ENCODE peak calls at places on chromosomes 11 and 22, in ten cellular contexts. One of them, this sample, is unnamed.

GRCh38 chr11:115503083-115503885 is 931 bp downstream of the CADM1 start:
- DNase-seq in aorta: peak; percentile 66
- DNase-seq in CD8-positive, alpha-beta memory T cell: peak; percentile 20
- DNase-seq in keratinocyte: no peak
- DNase-seq in tibial nerve: peak; percentile 28
- DNase-seq in tibial artery: peak; percentile 73
- DNase-seq in body of pancreas: peak; percentile 66
- DNase-seq in A549: peak; percentile 21
- DNase-seq in BE2C: peak; percentile 85
- DNase-seq in uterus: peak; percentile 47
- DNase-seq in this sample: peak; percentile 87

GRCh38 chr11:33830903-33831648 is 56.8 kb upstream of the FBXO3 start:
- DNase-seq in tibial artery: no peak
- DNase-seq in A549: no peak
- DNase-seq in uterus: no peak
- DNase-seq in BE2C: no peak
- DNase-seq in keratinocyte: no peak
- DNase-seq in tibial nerve: no peak
- DNase-seq in CD8-positive, alpha-beta memory T cell: no peak
- DNase-seq in aorta: no peak
- DNase-seq in body of pancreas: no peak
- DNase-seq in this sample: no peak

GRCh38 chr11:75597636-75598035 is 35.6 kb downstream of the SERPINH1 start:
- DNase-seq in tibial nerve: no peak
- DNase-seq in body of pancreas: no peak
- DNase-seq in aorta: no peak
- DNase-seq in BE2C: peak; percentile 60
- DNase-seq in tibial artery: no peak
- DNase-seq in A549: peak; percentile 56
- DNase-seq in CD8-positive, alpha-beta memory T cell: no peak
- DNase-seq in uterus: no peak
- DNase-seq in keratinocyte: no peak
- DNase-seq in this sample: no peak

GRCh38 chr11:46176421-46176820 is 55.2 kb upstream of the PHF21A start:
- DNase-seq in A549: no peak
- DNase-seq in aorta: no peak
- DNase-seq in keratinocyte: no peak
- DNase-seq in body of pancreas: no peak
- DNase-seq in tibial artery: no peak
- DNase-seq in uterus: no peak
- DNase-seq in CD8-positive, alpha-beta memory T cell: no peak
- DNase-seq in tibial nerve: no peak
- DNase-seq in BE2C: no peak
- DNase-seq in this sample: no peak

GRCh38 chr11:44659641-44660040 is 67.1 kb upstream of the TSPAN18 start:
- DNase-seq in CD8-positive, alpha-beta memory T cell: no peak
- DNase-seq in body of pancreas: no peak
- DNase-seq in tibial nerve: no peak
- DNase-seq in keratinocyte: no peak
- DNase-seq in uterus: no peak
- DNase-seq in aorta: no peak
- DNase-seq in BE2C: no peak
- DNase-seq in A549: no peak
- DNase-seq in tibial artery: peak; percentile 89
- DNase-seq in this sample: no peak

GRCh38 chr11:47391077-47391583 is 12.8 kb upstream of the SPI1 start:
- DNase-seq in body of pancreas: no peak
- DNase-seq in CD8-positive, alpha-beta memory T cell: no peak
- DNase-seq in A549: no peak
- DNase-seq in tibial artery: no peak
- DNase-seq in keratinocyte: no peak
- DNase-seq in aorta: peak; percentile 86
- DNase-seq in BE2C: no peak
- DNase-seq in uterus: no peak
- DNase-seq in tibial nerve: no peak
- DNase-seq in this sample: peak; percentile 65

GRCh38 chr11:17561466-17562001 is 14.5 kb downstream of the OTOG start:
- DNase-seq in keratinocyte: no peak
- DNase-seq in body of pancreas: no peak
- DNase-seq in tibial nerve: no peak
- DNase-seq in A549: no peak
- DNase-seq in uterus: no peak
- DNase-seq in CD8-positive, alpha-beta memory T cell: no peak
- DNase-seq in tibial artery: no peak
- DNase-seq in aorta: no peak
- DNase-seq in BE2C: no peak
- DNase-seq in this sample: no peak

GRCh38 chr11:117281159-117281558 is 10.0 kb upstream of the BACE1-AS start:
- DNase-seq in tibial artery: no peak
- DNase-seq in A549: no peak
- DNase-seq in BE2C: no peak
- DNase-seq in uterus: peak; percentile 74
- DNase-seq in body of pancreas: no peak
- DNase-seq in CD8-positive, alpha-beta memory T cell: no peak
- DNase-seq in aorta: no peak
- DNase-seq in tibial nerve: no peak
- DNase-seq in keratinocyte: peak; percentile 56
- DNase-seq in this sample: no peak

GRCh38 chr11:115990004-115990447 is 485.8 kb upstream of the CADM1 start:
- DNase-seq in tibial nerve: no peak
- DNase-seq in tibial artery: no peak
- DNase-seq in keratinocyte: no peak
- DNase-seq in BE2C: peak; percentile 55
- DNase-seq in CD8-positive, alpha-beta memory T cell: no peak
- DNase-seq in body of pancreas: peak; percentile 23
- DNase-seq in A549: no peak
- DNase-seq in aorta: peak; percentile 53
- DNase-seq in uterus: no peak
- DNase-seq in this sample: no peak

GRCh38 chr11:124570160-124570559 is 363 bp downstream of the OR8A1 start:
- DNase-seq in A549: no peak
- DNase-seq in uterus: no peak
- DNase-seq in body of pancreas: no peak
- DNase-seq in tibial nerve: no peak
- DNase-seq in tibial artery: no peak
- DNase-seq in CD8-positive, alpha-beta memory T cell: no peak
- DNase-seq in BE2C: no peak
- DNase-seq in keratinocyte: no peak
- DNase-seq in aorta: no peak
- DNase-seq in this sample: no peak

GRCh38 chr22:28548411-28548810 is 131.2 kb downstream of the TTC28 start:
- DNase-seq in A549: no peak
- DNase-seq in tibial artery: no peak
- DNase-seq in body of pancreas: no peak
- DNase-seq in keratinocyte: no peak
- DNase-seq in uterus: no peak
- DNase-seq in aorta: no peak
- DNase-seq in tibial nerve: no peak
- DNase-seq in BE2C: no peak
- DNase-seq in CD8-positive, alpha-beta memory T cell: no peak
- DNase-seq in this sample: no peak

GRCh38 chr11:126361400-126361799 is 5.9 kb downstream of the ST3GAL4 start:
- DNase-seq in BE2C: no peak
- DNase-seq in body of pancreas: no peak
- DNase-seq in CD8-positive, alpha-beta memory T cell: no peak
- DNase-seq in uterus: no peak
- DNase-seq in tibial artery: peak; percentile 46
- DNase-seq in keratinocyte: no peak
- DNase-seq in aorta: peak; percentile 26
- DNase-seq in tibial nerve: no peak
- DNase-seq in A549: no peak
- DNase-seq in this sample: peak; percentile 35
- H3K4me1 ChIP-seq in BE2C: no peaks in the 10 kb centered on the region
- H3K4me1 ChIP-seq in body of pancreas: peaks cover 6% of the 10 kb centered on the region
- H3K4me1 ChIP-seq in CD8-positive, alpha-beta memory T cell: no peaks in the 10 kb centered on the region
- H3K4me1 ChIP-seq in uterus: peaks cover 2% of the 10 kb centered on the region
- H3K4me1 ChIP-seq in tibial artery: peaks cover 43% of the 10 kb centered on the region
- H3K4me1 ChIP-seq in keratinocyte: peaks cover 34% of the 10 kb centered on the region
- H3K4me1 ChIP-seq in aorta: peaks cover 5% of the 10 kb centered on the region
- H3K4me1 ChIP-seq in tibial nerve: peaks cover 64% of the 10 kb centered on the region
- H3K4me1 ChIP-seq in A549: peaks cover 17% of the 10 kb centered on the region
- H3K4me1 ChIP-seq in this sample: no peaks in the 10 kb centered on the region

DNA sequence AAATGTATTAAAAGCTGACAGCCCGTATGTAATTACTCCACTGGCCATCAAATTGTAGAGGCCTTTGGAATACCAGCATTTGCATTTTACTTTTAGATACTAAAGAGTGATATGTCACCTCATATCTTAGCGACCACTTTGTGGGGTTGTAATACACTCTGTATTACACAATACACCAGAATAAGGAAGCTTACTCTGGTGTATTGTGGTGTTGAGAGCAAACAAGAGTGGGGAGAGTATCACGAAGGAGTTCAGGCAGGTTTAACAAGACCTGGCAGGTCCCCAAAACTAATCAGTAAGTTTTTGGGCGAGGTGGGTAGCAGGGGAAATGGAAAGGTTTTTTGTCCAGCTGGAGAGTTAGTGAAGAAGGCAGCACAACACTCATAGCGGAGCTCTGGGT is 3.2 kb downstream of the NUP50 start:
- DNase-seq in BE2C: no peak
- DNase-seq in A549: no peak
- DNase-seq in keratinocyte: no peak
- DNase-seq in CD8-positive, alpha-beta memory T cell: no peak
- DNase-seq in body of pancreas: no peak
- DNase-seq in tibial nerve: no peak
- DNase-seq in aorta: no peak
- DNase-seq in tibial artery: no peak
- DNase-seq in uterus: no peak
- DNase-seq in this sample: no peak
- H3K4me1 ChIP-seq in BE2C: no peaks in the 10 kb centered on the region
- H3K4me1 ChIP-seq in A549: peaks cover 16% of the 10 kb centered on the region
- H3K4me1 ChIP-seq in keratinocyte: peaks cover 10% of the 10 kb centered on the region
- H3K4me1 ChIP-seq in CD8-positive, alpha-beta memory T cell: peaks cover 59% of the 10 kb centered on the region
- H3K4me1 ChIP-seq in body of pancreas: peaks cover 32% of the 10 kb centered on the region
- H3K4me1 ChIP-seq in tibial nerve: peaks cover 8% of the 10 kb centered on the region
- H3K4me1 ChIP-seq in aorta: peaks cover 2% of the 10 kb centered on the region
- H3K4me1 ChIP-seq in tibial artery: peaks cover 22% of the 10 kb centered on the region
- H3K4me1 ChIP-seq in uterus: peaks cover 5% of the 10 kb centered on the region
- H3K4me1 ChIP-seq in this sample: peaks cover 27% of the 10 kb centered on the region

GRCh38 chr11:126156814-126157213 is 54.6 kb downstream of the RPUSD4 start:
- DNase-seq in tibial artery: no peak
- DNase-seq in body of pancreas: no peak
- DNase-seq in uterus: no peak
- DNase-seq in keratinocyte: no peak
- DNase-seq in A549: no peak
- DNase-seq in BE2C: no peak
- DNase-seq in tibial nerve: no peak
- DNase-seq in aorta: no peak
- DNase-seq in CD8-positive, alpha-beta memory T cell: no peak
- DNase-seq in this sample: no peak
- H3K4me1 ChIP-seq in tibial artery: no peaks in the 10 kb centered on the region
- H3K4me1 ChIP-seq in body of pancreas: no peaks in the 10 kb centered on the region
- H3K4me1 ChIP-seq in uterus: no peaks in the 10 kb centered on the region
- H3K4me1 ChIP-seq in keratinocyte: no peaks in the 10 kb centered on the region
- H3K4me1 ChIP-seq in A549: no peaks in the 10 kb centered on the region
- H3K4me1 ChIP-seq in BE2C: no peaks in the 10 kb centered on the region
- H3K4me1 ChIP-seq in tibial nerve: no peaks in the 10 kb centered on the region
- H3K4me1 ChIP-seq in aorta: no peaks in the 10 kb centered on the region
- H3K4me1 ChIP-seq in CD8-positive, alpha-beta memory T cell: no peaks in the 10 kb centered on the region
- H3K4me1 ChIP-seq in this sample: no peaks in the 10 kb centered on the region

GRCh38 chr11:88327061-88327460 is 10.5 kb downstream of the CTSC start:
- DNase-seq in CD8-positive, alpha-beta memory T cell: no peak
- DNase-seq in aorta: no peak
- DNase-seq in tibial nerve: no peak
- DNase-seq in tibial artery: no peak
- DNase-seq in keratinocyte: no peak
- DNase-seq in A549: no peak
- DNase-seq in uterus: no peak
- DNase-seq in BE2C: no peak
- DNase-seq in body of pancreas: no peak
- DNase-seq in this sample: no peak

GRCh38 chr11:88324562-88325345 is 12.8 kb downstream of the CTSC start:
- DNase-seq in BE2C: no peak
- DNase-seq in A549: no peak
- DNase-seq in body of pancreas: no peak
- DNase-seq in CD8-positive, alpha-beta memory T cell: no peak
- DNase-seq in keratinocyte: no peak
- DNase-seq in tibial nerve: no peak
- DNase-seq in tibial artery: no peak
- DNase-seq in uterus: no peak
- DNase-seq in aorta: no peak
- DNase-seq in this sample: no peak

GRCh38 chr11:88329563-88330250 is 7.8 kb downstream of the CTSC start:
- DNase-seq in keratinocyte: no peak
- DNase-seq in CD8-positive, alpha-beta memory T cell: no peak
- DNase-seq in tibial artery: no peak
- DNase-seq in aorta: no peak
- DNase-seq in BE2C: no peak
- DNase-seq in uterus: no peak
- DNase-seq in A549: no peak
- DNase-seq in body of pancreas: no peak
- DNase-seq in tibial nerve: no peak
- DNase-seq in this sample: no peak

GRCh38 chr11:88326112-88326511 is 11.4 kb downstream of the CTSC start:
- DNase-seq in BE2C: no peak
- DNase-seq in body of pancreas: no peak
- DNase-seq in tibial nerve: no peak
- DNase-seq in tibial artery: no peak
- DNase-seq in keratinocyte: no peak
- DNase-seq in uterus: no peak
- DNase-seq in A549: no peak
- DNase-seq in aorta: no peak
- DNase-seq in CD8-positive, alpha-beta memory T cell: no peak
- DNase-seq in this sample: no peak

DNA sequence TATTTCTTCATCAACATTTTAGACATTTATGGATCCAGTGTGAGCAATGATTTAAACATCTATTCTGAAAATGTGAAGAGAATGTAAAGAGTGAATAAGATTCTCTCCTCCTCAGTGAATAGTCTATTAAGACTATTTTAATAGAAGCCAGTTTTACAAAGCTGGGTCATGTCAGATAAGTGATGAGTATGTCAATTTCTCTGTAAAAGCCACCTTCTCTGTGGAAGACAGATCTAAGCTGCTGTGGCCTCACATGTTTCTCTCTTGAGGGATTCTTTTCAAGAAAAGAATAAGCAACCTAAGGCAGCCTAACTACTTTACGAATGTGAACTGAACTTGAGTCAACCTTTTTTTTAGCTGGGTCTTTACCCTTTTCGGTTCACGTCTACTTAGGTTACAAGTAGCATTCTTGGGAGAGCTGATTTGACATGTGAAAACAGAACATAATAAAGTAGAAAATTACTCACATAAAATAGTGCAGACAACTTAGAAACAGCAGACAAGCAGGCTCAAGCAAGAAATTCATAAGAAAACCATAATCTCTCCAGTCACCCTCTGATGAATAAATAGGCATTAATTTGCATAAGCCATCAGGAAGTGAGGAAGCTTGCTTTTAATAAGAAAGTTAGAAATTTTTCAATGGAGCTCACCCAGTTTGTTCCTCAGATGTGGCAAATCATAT is 9.9 kb downstream of the CTSC start:
- DNase-seq in tibial artery: no peak
- DNase-seq in uterus: no peak
- DNase-seq in aorta: no peak
- DNase-seq in keratinocyte: no peak
- DNase-seq in tibial nerve: no peak
- DNase-seq in body of pancreas: no peak
- DNase-seq in CD8-positive, alpha-beta memory T cell: no peak
- DNase-seq in A549: no peak
- DNase-seq in BE2C: no peak
- DNase-seq in this sample: no peak
- H3K4me1 ChIP-seq in tibial artery: peaks cover 4% of the 10 kb centered on the region
- H3K4me1 ChIP-seq in uterus: no peaks in the 10 kb centered on the region
- H3K4me1 ChIP-seq in aorta: no peaks in the 10 kb centered on the region
- H3K4me1 ChIP-seq in keratinocyte: peaks cover 3% of the 10 kb centered on the region
- H3K4me1 ChIP-seq in tibial nerve: no peaks in the 10 kb centered on the region
- H3K4me1 ChIP-seq in body of pancreas: no peaks in the 10 kb centered on the region
- H3K4me1 ChIP-seq in CD8-positive, alpha-beta memory T cell: peaks cover 44% of the 10 kb centered on the region
- H3K4me1 ChIP-seq in A549: no peaks in the 10 kb centered on the region
- H3K4me1 ChIP-seq in BE2C: no peaks in the 10 kb centered on the region
- H3K4me1 ChIP-seq in this sample: no peaks in the 10 kb centered on the region

GRCh38 chr11:6615046-6615445 is 3.0 kb upstream of the TAF10 start:
- DNase-seq in BE2C: no peak
- DNase-seq in uterus: peak; percentile 12
- DNase-seq in aorta: no peak
- DNase-seq in keratinocyte: no peak
- DNase-seq in CD8-positive, alpha-beta memory T cell: no peak
- DNase-seq in body of pancreas: no peak
- DNase-seq in tibial nerve: no peak
- DNase-seq in A549: no peak
- DNase-seq in tibial artery: no peak
- DNase-seq in this sample: no peak
- H3K4me1 ChIP-seq in BE2C: no peaks in the 10 kb centered on the region
- H3K4me1 ChIP-seq in uterus: peaks cover 30% of the 10 kb centered on the region
- H3K4me1 ChIP-seq in aorta: no peaks in the 10 kb centered on the region
- H3K4me1 ChIP-seq in keratinocyte: peaks cover 25% of the 10 kb centered on the region
- H3K4me1 ChIP-seq in CD8-positive, alpha-beta memory T cell: peaks cover 41% of the 10 kb centered on the region
- H3K4me1 ChIP-seq in body of pancreas: peaks cover 39% of the 10 kb centered on the region
- H3K4me1 ChIP-seq in tibial nerve: peaks cover 8% of the 10 kb centered on the region
- H3K4me1 ChIP-seq in A549: peaks cover 28% of the 10 kb centered on the region
- H3K4me1 ChIP-seq in tibial artery: peaks cover 52% of the 10 kb centered on the region
- H3K4me1 ChIP-seq in this sample: no peaks in the 10 kb centered on the region

This sample was measured in right lobe of liver.